ENCODE peak calls at places on chromosomes 3 and 15, in nine cellular contexts. M, B, A, W, C, K, X, I and E are unnamed samples.
A peak's percentile ranks its signal among the peaks of the same experiment; 100 is the strongest.

GRCh38 chr3:170506556-170506955 is 79.3 kb downstream of the SLC7A14 start:
- DNase-seq in A (no peak), K (no peak), I (no peak), W (no peak), C (no peak), X (no peak), M (peak; percentile 52), B (peak; percentile 71), E (peak; percentile 14)

GRCh38 chr3:107260221-107260620 is 117.0 kb upstream of the CCDC54 start:
- DNase-seq in X (no peak), I (no peak), W (no peak), K (no peak), B (no peak), A (peak; percentile 30), M (no peak), C (no peak), E (no peak)

GRCh38 chr3:50195501-50196252 is 4.3 kb downstream of the GNAT1 start:
- DNase-seq in W (no peak), M (peak; percentile 97), C (no peak), I (no peak), K (peak; percentile 58), A (no peak), X (no peak), B (no peak), E (no peak)

GRCh38 chr15:83030021-83030420 is 18.6 kb upstream of the C15orf40 start:
- DNase-seq in M (no peak), X (no peak), W (no peak), C (no peak), B (peak; percentile 29), K (no peak), A (no peak), I (no peak), E (no peak)

GRCh38 chr3:148827585-148827984 is at the start of gene CPB1:
- DNase-seq in A (no peak), C (no peak), I (no peak), X (no peak), B (no peak), M (no peak), K (peak; percentile 76), W (no peak), E (no peak)

GRCh38 chr15:82894971-82895520 is 57.5 kb downstream of the HOMER2 start:
- DNase-seq in K (no peak), C (no peak), X (no peak), I (no peak), M (no peak), W (no peak), B (peak; percentile 18), A (no peak), E (peak; percentile 33)

GRCh38 chr3:36906504-36907149 is 38.2 kb downstream of the TRANK1 start:
- DNase-seq in I (no peak), A (no peak), X (no peak), W (no peak), B (peak; percentile 67), K (no peak), C (no peak), M (no peak), E (no peak)

GRCh38 chr15:95025924-95026728 is 794.8 kb downstream of the MCTP2 start:
- DNase-seq in K (no peak), B (peak; percentile 61), C (peak; percentile 64), I (peak; percentile 60), A (no peak), W (no peak), M (no peak), X (peak; percentile 22), E (peak; percentile 9)

GRCh38 chr15:63950911-63951481 is 95.3 kb downstream of the DAPK2 start:
- DNase-seq in X (no peak), A (no peak), I (no peak), M (no peak), C (no peak), B (peak; percentile 87), K (no peak), W (no peak), E (no peak)

GRCh38 chr3:124298951-124299350 is 307.0 kb upstream of the ROPN1 start:
- DNase-seq in C (no peak), K (no peak), B (no peak), X (no peak), M (no peak), W (no peak), A (no peak), I (no peak), E (peak; percentile 40)

GRCh38 chr15:23038741-23039150 is 623 bp downstream of the TUBGCP5 start:
- DNase-seq in C (no peak), M (peak; percentile 24), X (peak; percentile 45), A (no peak), B (peak; percentile 53), I (no peak), W (no peak), K (no peak), E (no peak)

GRCh38 chr3:73270839-73271483 is 209.5 kb downstream of the EBLN2 start:
- DNase-seq in K (no peak), M (no peak), C (no peak), A (no peak), X (no peak), W (no peak), B (no peak), I (no peak), E (no peak)

GRCh38 chr3:53269888-53270880 is 14.4 kb upstream of the TKT start:
- DNase-seq in X (peak; percentile 93), W (peak; percentile 49), B (peak; percentile 98), A (peak; percentile 97), C (peak; percentile 91), I (peak; percentile 73), K (peak; percentile 96), M (peak; percentile 97), E (peak; percentile 98)

GRCh38 chr15:59174161-59174845 is 32.3 kb upstream of the LDHAL6B start:
- DNase-seq in A (no peak), K (no peak), I (no peak), C (no peak), W (no peak), B (peak; percentile 36), X (no peak), M (no peak), E (no peak)

GRCh38 chr3:59559721-59560514 is 510.1 kb upstream of the CFAP20DC start:
- DNase-seq in W (no peak), I (no peak), X (no peak), K (no peak), B (peak; percentile 97), M (no peak), C (no peak), A (no peak), E (no peak)

GRCh38 chr3:174342941-174343431 is 516.1 kb upstream of the NAALADL2 start:
- DNase-seq in M (no peak), A (no peak), W (no peak), I (no peak), X (no peak), K (no peak), C (no peak), B (peak; percentile 78), E (no peak)
- TF ChIP-seq CTCF in M (no peak), A (no peak), W (no peak), I (no peak), X (no peak), K (no peak), C (no peak), B (no peak), E (no peak)

DNA sequence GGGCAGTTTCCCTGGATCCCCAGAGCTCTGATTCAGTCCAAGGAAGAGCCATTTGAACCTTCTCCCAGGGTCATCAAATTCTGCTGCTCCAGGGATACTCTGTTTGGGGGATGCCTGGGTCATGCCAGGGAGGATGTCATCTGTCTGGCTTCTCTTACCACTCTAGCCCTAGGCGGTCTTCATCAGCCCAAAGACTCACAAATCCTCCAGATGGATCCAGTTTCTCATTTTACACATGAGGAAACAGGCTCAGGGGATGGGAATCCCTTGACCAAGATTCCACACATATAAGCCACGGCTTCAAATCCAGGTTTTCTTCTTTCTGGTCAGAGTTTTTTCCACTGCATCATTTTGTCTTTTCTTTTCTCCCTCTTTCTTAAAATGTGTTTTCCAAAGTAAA is 36.7 kb downstream of the SLC28A1 start:
- DNase-seq in M (no peak), W (no peak), I (no peak), C (no peak), B (peak; percentile 9), A (no peak), X (no peak), K (no peak), E (no peak)
- TF ChIP-seq POLR2A in M (no peak), W (no peak), I (no peak), C (no peak), B (no peak), A (no peak), X (no peak), K (no peak), E (no peak)

GRCh38 chr3:10782011-10782410 is 34.0 kb upstream of the SLC6A11 start:
- DNase-seq in X (no peak), A (no peak), M (no peak), W (no peak), C (no peak), K (no peak), B (no peak), I (no peak), E (peak; percentile 33)

GRCh38 chr3:10780243-10780642 is 35.8 kb upstream of the SLC6A11 start:
- DNase-seq in K (no peak), I (no peak), M (no peak), B (no peak), X (no peak), W (no peak), C (no peak), A (no peak), E (no peak)

GRCh38 chr3:10780922-10781321 is 35.1 kb upstream of the SLC6A11 start:
- DNase-seq in M (no peak), A (no peak), I (no peak), W (no peak), X (no peak), K (no peak), C (no peak), B (no peak), E (no peak)

GRCh38 chr3:10786640-10787039 is 29.4 kb upstream of the SLC6A11 start:
- DNase-seq in C (no peak), X (no peak), M (no peak), B (no peak), W (no peak), I (no peak), A (no peak), K (no peak), E (no peak)

GRCh38 chr3:10783360-10784346 is 32.4 kb upstream of the SLC6A11 start:
- DNase-seq in I (peak; percentile 69), K (no peak), X (peak; percentile 17), A (no peak), M (peak; percentile 36), W (no peak), C (no peak), B (peak; percentile 22), E (no peak)
- TF ChIP-seq CTCF in I (peak; percentile 71), K (peak; percentile 59), X (peak; percentile 49), A (peak; percentile 24), M (peak; percentile 59), W (peak; percentile 71), C (peak; percentile 43), B (peak; percentile 55), E (peak; percentile 39)

DNA sequence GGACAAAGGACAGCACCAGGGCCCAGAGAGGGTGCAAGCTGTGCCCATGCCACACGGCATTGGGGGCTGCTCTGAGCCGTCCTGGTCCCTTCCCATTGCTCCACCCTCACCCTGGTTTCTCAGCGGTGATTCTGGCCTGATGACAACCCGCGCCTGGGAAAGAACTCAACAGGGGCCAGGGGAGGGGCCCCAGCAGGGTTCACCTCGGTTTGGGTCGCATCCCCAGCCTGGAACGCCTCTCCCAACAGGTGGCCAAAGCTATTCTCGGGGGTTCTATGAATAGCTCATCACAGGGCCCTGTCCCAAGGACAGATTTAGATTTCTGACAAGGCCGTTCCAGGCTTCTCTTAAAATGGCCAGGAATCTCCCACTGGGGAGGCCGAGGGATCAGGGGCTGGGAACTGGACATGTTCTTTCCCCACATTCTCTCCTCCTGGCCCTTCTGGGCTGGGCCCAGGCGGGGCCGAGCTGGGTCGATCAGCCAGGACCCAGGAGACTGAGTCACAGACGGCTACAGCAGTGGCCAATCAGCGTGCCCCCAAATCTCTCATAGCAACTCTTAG is 17.9 kb downstream of the GRIP2 start:
- DNase-seq in B (no peak), K (no peak), I (no peak), W (no peak), C (no peak), M (no peak), A (no peak), X (peak; percentile 11), E (no peak)
- TF ChIP-seq POLR2A in B (no peak), K (no peak), I (no peak), W (no peak), C (no peak), M (no peak), A (no peak), X (no peak), E (no peak)